ENCODE peak calls at places on chromosomes 12 and 14, in eight cellular contexts. J is heart right ventricle, E is tibial artery, P is prostate gland, M is spleen, G is gastrocnemius medialis, L is astrocyte of the spinal cord, K is IMR-90. B is an unnamed sample.

GRCh38 chr14:101122855-101123129 is 219.3 kb upstream of the RTL1 start:
- DNase-seq in J (no peak), E (no peak), P (peak; percentile 1), M (no peak), G (no peak), L (no peak), K (no peak), B (no peak)

GRCh38 chr14:93891756-93892504 is 35.2 kb upstream of the FAM181A start:
- DNase-seq in J (no peak), E (no peak), P (no peak), M (no peak), G (no peak), L (no peak), K (no peak), B (peak; percentile 3)

GRCh38 chr14:97218713-97219355 is 421.7 kb downstream of the VRK1 start:
- DNase-seq in J (peak; percentile 7), E (no peak), P (no peak), M (peak; percentile 80), G (no peak), L (peak; percentile 1), K (no peak), B (peak; percentile 4)

GRCh38 chr12:92034858-92035401 is 110.7 kb downstream of the BTG1 start:
- DNase-seq in J (peak; percentile 29), E (peak; percentile 35), P (peak; percentile 84), M (peak; percentile 85), G (peak; percentile 35), L (peak; percentile 68), K (peak; percentile 91), B (peak; percentile 98)

GRCh38 chr14:37246427-37246829 is 48.7 kb downstream of the MIPOL1 start:
- DNase-seq in J (no peak), E (no peak), P (peak; percentile 24), M (no peak), G (no peak), L (peak; percentile 60), K (peak; percentile 63), B (peak; percentile 64)

GRCh38 chr14:20400965-20401593 is 12.2 kb downstream of the TEP1 start:
- DNase-seq in J (no peak), E (no peak), P (no peak), M (no peak), G (no peak), L (no peak), K (peak; percentile 24), B (peak; percentile 95)

GRCh38 chr12:65004270-65004669 is 116.8 kb downstream of the WIF1 start:
- DNase-seq in J (no peak), E (no peak), P (peak; percentile 16), M (no peak), G (no peak), L (no peak), K (no peak), B (peak; percentile 92)

GRCh38 chr12:54416908-54417603 is 2.0 kb downstream of the ITGA5 start:
- DNase-seq in J (no peak), E (no peak), P (no peak), M (no peak), G (no peak), L (no peak), K (no peak), B (no peak)

GRCh38 chr12:112992541-112993398 is 14.5 kb downstream of the OAS2 start:
- DNase-seq in J (peak; percentile 32), E (no peak), P (peak; percentile 12), M (no peak), G (peak; percentile 19), L (peak; percentile 73), K (peak; percentile 53), B (peak; percentile 69)

GRCh38 chr12:31386364-31386777 is 60.4 kb upstream of the SINHCAF start:
- DNase-seq in J (no peak), E (no peak), P (no peak), M (no peak), G (no peak), L (no peak), K (no peak), B (no peak)

GRCh38 chr12:27331299-27331926 is 1.2 kb upstream of the BMAL2 start:
- DNase-seq in J (no peak), E (no peak), P (peak; percentile 25), M (no peak), G (no peak), L (peak; percentile 96), K (peak; percentile 98), B (peak; percentile 99)

GRCh38 chr14:29240046-29240445 is 473.5 kb downstream of the FOXG1 start:
- DNase-seq in J (no peak), E (no peak), P (no peak), M (no peak), G (no peak), L (peak; percentile 86), K (peak; percentile 89), B (peak; percentile 29)

GRCh38 chr14:76768201-76768656 is 7.0 kb downstream of the VASH1 start:
- DNase-seq in J (peak; percentile 77), E (peak; percentile 61), P (no peak), M (peak; percentile 88), G (no peak), L (no peak), K (no peak), B (no peak)

GRCh38 chr14:97266653-97267052 is 469.5 kb downstream of the VRK1 start:
- DNase-seq in J (no peak), E (no peak), P (no peak), M (no peak), G (no peak), L (peak; percentile 79), K (no peak), B (no peak)

GRCh38 chr12:113395119-113395518 is 8.6 kb downstream of the SDS start:
- DNase-seq in J (no peak), E (no peak), P (no peak), M (no peak), G (no peak), L (no peak), K (no peak), B (no peak)

GRCh38 chr14:22651586-22651985 is 7.4 kb upstream of the OR6J1 start:
- DNase-seq in J (no peak), E (no peak), P (no peak), M (no peak), G (no peak), L (no peak), K (no peak), B (no peak)

GRCh38 chr14:22656226-22656625 is 12.1 kb upstream of the OR6J1 start:
- DNase-seq in J (no peak), E (no peak), P (no peak), M (no peak), G (no peak), L (no peak), K (no peak), B (no peak)

GRCh38 chr14:22650960-22651521 is 6.9 kb upstream of the OR6J1 start:
- DNase-seq in J (no peak), E (no peak), P (no peak), M (no peak), G (peak; percentile 19), L (peak; percentile 55), K (no peak), B (peak; percentile 34)

GRCh38 chr14:22650046-22650739 is 6.0 kb upstream of the OR6J1 start:
- DNase-seq in J (no peak), E (no peak), P (no peak), M (no peak), G (no peak), L (peak; percentile 21), K (no peak), B (peak; percentile 46)

GRCh38 chr14:22653012-22653621 is 9.0 kb upstream of the OR6J1 start:
- DNase-seq in J (peak; percentile 18), E (peak; percentile 40), P (peak; percentile 59), M (no peak), G (peak; percentile 33), L (peak; percentile 69), K (peak; percentile 74), B (peak; percentile 83)
- TF ChIP-seq CTCF in J (peak; percentile 80), E (peak; percentile 67), P (peak; percentile 81), M (peak; percentile 78), G (peak; percentile 65), L (peak; percentile 98), K (peak; percentile 95), B (peak; percentile 99)

DNA sequence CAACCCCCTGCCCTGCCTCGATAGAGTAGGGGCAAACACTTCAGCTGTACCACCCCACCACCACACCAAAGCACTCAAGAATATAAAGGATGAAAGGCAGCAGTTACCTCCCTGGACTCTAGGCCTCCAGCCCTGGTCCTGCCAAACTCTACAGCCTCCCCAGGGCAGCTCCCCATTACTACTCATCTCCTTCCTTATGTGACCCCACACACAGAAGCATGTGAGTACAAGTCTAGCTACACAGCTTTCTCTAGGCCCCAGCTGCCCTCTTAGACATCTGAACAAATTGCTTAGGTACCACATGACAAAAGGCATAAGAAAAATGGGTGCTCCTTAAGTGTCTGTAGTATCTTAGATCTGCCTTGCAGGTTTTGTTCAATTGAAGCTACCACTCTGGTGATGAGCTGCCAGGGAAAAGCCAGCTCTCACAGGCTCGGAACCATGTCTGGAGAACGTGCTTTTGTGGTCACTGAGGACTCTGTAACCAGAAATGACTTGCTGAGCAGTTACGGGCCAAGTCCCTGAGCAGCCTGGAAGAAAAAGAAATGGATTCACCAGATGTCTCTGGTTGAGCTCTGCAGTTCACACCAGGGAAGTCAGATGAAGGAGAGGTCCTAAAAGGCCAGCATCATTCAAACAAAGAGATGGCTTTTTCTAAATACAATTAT is 32.8 kb downstream of the FMNL3 start:
- DNase-seq in J (no peak), E (no peak), P (no peak), M (no peak), G (no peak), L (peak; percentile 45), K (peak; percentile 41), B (peak; percentile 22)
- H3K4me3 ChIP-seq in J (no peak overlapping the region), E (no peak overlapping the region), P (no peak overlapping the region), M (no peak overlapping the region), G (no peak overlapping the region), L (no peak overlapping the region), K (no peak overlapping the region), B (no peak overlapping the region)

GRCh38 chr14:26528415-26529182 is 69.2 kb downstream of the NOVA1 start:
- DNase-seq in J (peak; percentile 19), E (peak; percentile 66), P (no peak), M (no peak), G (peak; percentile 56), L (peak; percentile 25), K (peak; percentile 15), B (no peak)

GRCh38 chr14:26526132-26526531 is 71.7 kb downstream of the NOVA1 start:
- DNase-seq in J (no peak), E (no peak), P (no peak), M (no peak), G (no peak), L (peak; percentile 60), K (peak; percentile 21), B (no peak)

GRCh38 chr14:26527095-26527494 is 70.7 kb downstream of the NOVA1 start:
- DNase-seq in J (no peak), E (no peak), P (no peak), M (no peak), G (no peak), L (peak; percentile 15), K (peak; percentile 72), B (peak; percentile 0)

DNA sequence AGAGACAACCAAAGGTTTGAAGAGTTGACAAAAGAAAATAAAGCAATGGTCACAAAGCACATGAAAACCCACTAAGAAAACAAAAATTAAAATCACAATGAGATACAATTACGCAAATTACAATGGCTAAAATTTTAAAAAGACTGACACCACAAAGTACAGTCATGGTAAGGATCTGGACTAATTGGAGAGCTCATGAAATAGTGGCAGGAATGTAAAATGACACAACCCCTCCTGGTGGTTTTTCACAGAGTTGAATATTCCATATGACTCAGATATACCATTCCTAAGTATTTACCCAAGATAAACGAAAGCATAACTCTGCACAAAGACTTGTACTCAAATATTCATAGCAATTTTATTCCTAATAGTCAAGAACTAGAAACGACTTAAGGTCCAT is 65.9 kb downstream of the NOVA1 start:
- DNase-seq in J (no peak), E (no peak), P (no peak), M (no peak), G (no peak), L (peak; percentile 84), K (peak; percentile 81), B (peak; percentile 62)
- TF ChIP-seq CTCF in J (no peak), E (no peak), P (no peak), M (no peak), G (no peak), L (peak; percentile 48), K (peak; percentile 62), B (peak; percentile 38)

GRCh38 chr12:77808534-77808933 is 22.2 kb upstream of the NAV3 start:
- DNase-seq in J (no peak), E (no peak), P (no peak), M (no peak), G (no peak), L (no peak), K (no peak), B (no peak)
- H3K4me3 ChIP-seq in J (no peak overlapping the region), E (no peak overlapping the region), P (no peak overlapping the region), M (no peak overlapping the region), G (no peak overlapping the region), L (no peak overlapping the region), K (no peak overlapping the region), B (no peak overlapping the region)

B was measured in epithelial cell of esophagus.